ENCODE peak calls at places on chromosomes 12 and 14, in four cellular contexts. B is T-helper 1 cell; O is activated naive CD4-positive, alpha-beta T cell; A is posterior cingulate gyrus. P is an unnamed sample.

GRCh38 chr14:28766505-28767238 is at the start of gene FOXG1:
- DNase-seq in B (no peak), O (no peak), A (peak), P (no peak)

GRCh38 chr12:69405466-69405865 is 45.9 kb downstream of the YEATS4 start:
- DNase-seq in B (no peak), O (no peak), A (no peak), P (no peak)

GRCh38 chr12:52506858-52507715 is 13.1 kb downstream of the KRT5 start:
- DNase-seq in B (no peak), O (no peak), A (no peak), P (no peak)

GRCh38 chr14:33404054-33404453 is 465.4 kb downstream of the NPAS3 start:
- DNase-seq in B (no peak), O (no peak), A (no peak), P (no peak)

GRCh38 chr14:22882529-22883190 is 362 bp upstream of the REM2 start:
- DNase-seq in B (no peak), O (peak), A (no peak), P (peak)

GRCh38 chr12:132176920-132177551 is 32.8 kb downstream of the NOC4L start:
- DNase-seq in B (no peak), O (no peak), A (no peak), P (no peak)

GRCh38 chr14:22386924-22387775 is 201.9 kb downstream of the DAD1 start:
- DNase-seq in B (no peak), O (no peak), A (no peak), P (no peak)

GRCh38 chr14:61860294-61860918 is 98.2 kb downstream of the SNAPC1 start:
- DNase-seq in B (peak), O (peak), A (no peak), P (peak)

GRCh38 chr14:71988954-71989353 is 56.7 kb downstream of the RGS6 start:
- DNase-seq in B (no peak), O (no peak), A (no peak), P (no peak)

GRCh38 chr14:52987042-52987441 is 36.2 kb upstream of the FERMT2 start:
- DNase-seq in B (no peak), O (no peak), A (no peak), P (no peak)

GRCh38 chr12:81077329-81077685 is 572 bp upstream of the ACSS3 start:
- DNase-seq in B (no peak), O (no peak), A (no peak), P (no peak)

GRCh38 chr12:7844131-7844530 is 28.6 kb downstream of the SLC2A14 start:
- DNase-seq in B (no peak), O (no peak), A (no peak), P (no peak)

GRCh38 chr14:51004801-51005526 is 60.7 kb upstream of the PYGL start:
- DNase-seq in B (no peak), O (no peak), A (no peak), P (no peak)

GRCh38 chr12:28222959-28223662 is 32.9 kb downstream of the CCDC91 start:
- DNase-seq in B (no peak), O (no peak), A (no peak), P (no peak)

GRCh38 chr14:104137297-104138097 is 890 bp upstream of the KIF26A start:
- DNase-seq in B (peak), O (peak), A (peak), P (peak)

GRCh38 chr14:101120636-101121398 is 217.3 kb upstream of the RTL1 start:
- DNase-seq in B (no peak), O (no peak), A (peak), P (no peak)

GRCh38 chr12:7190268-7191055 is 976 bp downstream of the PEX5 start:
- DNase-seq in B (no peak), O (no peak), A (peak), P (no peak)

GRCh38 chr12:122204829-122205589 is 1.5 kb downstream of the B3GNT4 start:
- DNase-seq in B (no peak), O (no peak), A (no peak), P (no peak)

GRCh38 chr14:68104518-68104917 is 284.9 kb downstream of the RAD51B start:
- DNase-seq in B (no peak), O (no peak), A (no peak), P (no peak)

GRCh38 chr14:103561381-103562134 is 899 bp downstream of the BAG5 start:
- DNase-seq in B (peak), O (peak), A (no peak), P (peak)

GRCh38 chr12:77488041-77488620 is 342.6 kb upstream of the NAV3 start:
- DNase-seq in B (no peak), O (no peak), A (no peak), P (no peak)

P was measured in effector memory CD4-positive, alpha-beta T cell.